ENCODE peak calls at places on chromosomes 11 and 22, in five cellular contexts. W is foreskin fibroblast, E is lung microvascular endothelial cell, Q is iris pigment epithelial cell, Z is EL. S is an unnamed sample.

GRCh38 chr11:130775306-130776043 is 140.8 kb downstream of the SNX19 start:
- DNase-seq in W (peak), E (no peak), Q (peak), Z (peak), S (no peak)

GRCh38 chr11:13834463-13834862 is 128.1 kb upstream of the SPON1 start:
- DNase-seq in W (no peak), E (peak), Q (no peak), Z (peak), S (no peak)

GRCh38 chr11:76835928-76836612 is 24.6 kb upstream of the ACER3 start:
- DNase-seq in W (peak), E (peak), Q (peak), Z (peak), S (no peak)

GRCh38 chr11:8765294-8765693 is 82.7 kb downstream of the RPL27A start:
- DNase-seq in W (peak), E (peak), Q (peak), Z (peak), S (no peak)

GRCh38 chr11:111540921-111541208 is 345 bp downstream of the LAYN start:
- DNase-seq in W (no peak), E (peak), Q (no peak), Z (no peak), S (no peak)

GRCh38 chr11:101741479-101742175 is 157.8 kb upstream of the TRPC6 start:
- DNase-seq in W (no peak), E (no peak), Q (no peak), Z (no peak), S (no peak)

GRCh38 chr22:38220163-38220562 is 18.4 kb downstream of the MAFF start:
- DNase-seq in W (no peak), E (no peak), Q (no peak), Z (no peak), S (no peak)

GRCh38 chr22:38239101-38239761 is 33.6 kb downstream of the TMEM184B start:
- DNase-seq in W (peak), E (peak), Q (peak), Z (peak), S (no peak)

S was measured in activated T-helper 1 cell treated with Interleukin-2 at 50 U/mL for 16 hours.